ENCODE peak calls at places on chromosomes 11 and 22, in four cellular contexts. O is AG09309, X is endothelial cell of umbilical vein, W is heart right ventricle. F is an unnamed sample.

GRCh38 chr22:25045176-25045575 is 92.7 kb downstream of the KIAA1671 start:
- DNase-seq in O (no peak), X (no peak), W (no peak), F (no peak)

GRCh38 chr22:48649466-48649865 is 1178.2 kb downstream of the BRD1 start:
- DNase-seq in O (no peak), X (no peak), W (peak), F (no peak)

GRCh38 chr22:19772673-19773469 is 12.3 kb downstream of the TBX1 start:
- DNase-seq in O (no peak), X (peak), W (peak), F (no peak)

GRCh38 chr11:80083561-80083960 is 642.7 kb upstream of the TENM4 start:
- DNase-seq in O (no peak), X (no peak), W (no peak), F (no peak)

GRCh38 chr22:32745251-32745995 is 56.1 kb upstream of the TIMP3 start:
- DNase-seq in O (peak), X (no peak), W (peak), F (peak)

GRCh38 chr11:22703040-22703439 is 36.6 kb downstream of the GAS2 start:
- DNase-seq in O (no peak), X (peak), W (no peak), F (peak)

GRCh38 chr11:69173925-69174591 is 18.3 kb downstream of the SMIM38 start:
- DNase-seq in O (no peak), X (no peak), W (no peak), F (no peak)

GRCh38 chr11:128835741-128836410 is 31.2 kb downstream of the KCNJ1 start:
- DNase-seq in O (no peak), X (peak), W (peak), F (no peak)

GRCh38 chr11:122159173-122159701 is 43.2 kb upstream of the BLID start:
- DNase-seq in O (no peak), X (peak), W (no peak), F (no peak)

GRCh38 chr11:128437137-128437536 is 150.2 kb downstream of the ETS1 start:
- DNase-seq in O (no peak), X (peak), W (no peak), F (no peak)

GRCh38 chr11:135033545-135033944 is 621.5 kb upstream of the B3GAT1 start:
- DNase-seq in O (no peak), X (no peak), W (no peak), F (no peak)

GRCh38 chr11:3171931-3172560 is 6.9 kb upstream of the OSBPL5 start:
- DNase-seq in O (no peak), X (no peak), W (no peak), F (no peak)

GRCh38 chr11:119491753-119492455 is 68.9 kb upstream of the THY1 start:
- DNase-seq in O (no peak), X (no peak), W (no peak), F (no peak)

GRCh38 chr11:104028476-104028875 is 8.0 kb upstream of the DDI1 start:
- DNase-seq in O (no peak), X (no peak), W (no peak), F (no peak)

GRCh38 chr22:19620742-19621371 is 93.4 kb upstream of the SEPTIN5 start:
- DNase-seq in O (no peak), X (peak), W (no peak), F (no peak)

GRCh38 chr22:25069758-25070461 is 117.4 kb downstream of the KIAA1671 start:
- DNase-seq in O (no peak), X (peak), W (no peak), F (no peak)

GRCh38 chr11:8720868-8721739 is 38.5 kb downstream of the RPL27A start:
- DNase-seq in O (no peak), X (no peak), W (no peak), F (no peak)

GRCh38 chr11:57474017-57474750 is 13.9 kb downstream of the RTN4RL2 start:
- DNase-seq in O (no peak), X (no peak), W (no peak), F (no peak)

GRCh38 chr11:9758676-9759518 is 95.0 kb downstream of the SWAP70 start:
- DNase-seq in O (no peak), X (peak), W (peak), F (peak)

GRCh38 chr11:65429724-65430405 is 7.3 kb downstream of the NEAT1 start:
- DNase-seq in O (peak), X (peak), W (peak), F (no peak)

GRCh38 chr11:75514596-75514995 is 11.1 kb downstream of the GDPD5 start:
- DNase-seq in O (no peak), X (no peak), W (no peak), F (no peak)

GRCh38 chr22:45188779-45189178 is 25.1 kb downstream of the NUP50 start:
- DNase-seq in O (no peak), X (no peak), W (no peak), F (no peak)

GRCh38 chr11:92881940-92882339 is 87.5 kb upstream of the MTNR1B start:
- DNase-seq in O (no peak), X (no peak), W (no peak), F (no peak)

GRCh38 chr22:23225724-23226496 is 45.6 kb downstream of the BCR start:
- DNase-seq in O (no peak), X (peak), W (peak), F (no peak)

GRCh38 chr22:17239156-17239701 is 20.0 kb upstream of the ADA2 start:
- DNase-seq in O (no peak), X (no peak), W (no peak), F (no peak)

GRCh38 chr11:61392991-61393595 is 706 bp downstream of the TMEM216 start:
- DNase-seq in O (no peak), X (peak), W (no peak), F (no peak)

GRCh38 chr11:45180158-45180887 is 33.9 kb downstream of the PRDM11 start:
- DNase-seq in O (no peak), X (peak), W (peak), F (no peak)

GRCh38 chr11:1345752-1346513 is 36.5 kb upstream of the TOLLIP start:
- DNase-seq in O (no peak), X (no peak), W (no peak), F (no peak)

GRCh38 chr22:41917906-41918791 is 3.3 kb upstream of the SHISA8 start:
- DNase-seq in O (no peak), X (peak), W (peak), F (no peak)

GRCh38 chr11:121930004-121930965 is 185.7 kb downstream of the BLID start:
- DNase-seq in O (no peak), X (peak), W (no peak), F (no peak)

GRCh38 chr11:128859563-128860441 is 7.3 kb downstream of the KCNJ1 start:
- DNase-seq in O (no peak), X (peak), W (peak), F (no peak)

DNA sequence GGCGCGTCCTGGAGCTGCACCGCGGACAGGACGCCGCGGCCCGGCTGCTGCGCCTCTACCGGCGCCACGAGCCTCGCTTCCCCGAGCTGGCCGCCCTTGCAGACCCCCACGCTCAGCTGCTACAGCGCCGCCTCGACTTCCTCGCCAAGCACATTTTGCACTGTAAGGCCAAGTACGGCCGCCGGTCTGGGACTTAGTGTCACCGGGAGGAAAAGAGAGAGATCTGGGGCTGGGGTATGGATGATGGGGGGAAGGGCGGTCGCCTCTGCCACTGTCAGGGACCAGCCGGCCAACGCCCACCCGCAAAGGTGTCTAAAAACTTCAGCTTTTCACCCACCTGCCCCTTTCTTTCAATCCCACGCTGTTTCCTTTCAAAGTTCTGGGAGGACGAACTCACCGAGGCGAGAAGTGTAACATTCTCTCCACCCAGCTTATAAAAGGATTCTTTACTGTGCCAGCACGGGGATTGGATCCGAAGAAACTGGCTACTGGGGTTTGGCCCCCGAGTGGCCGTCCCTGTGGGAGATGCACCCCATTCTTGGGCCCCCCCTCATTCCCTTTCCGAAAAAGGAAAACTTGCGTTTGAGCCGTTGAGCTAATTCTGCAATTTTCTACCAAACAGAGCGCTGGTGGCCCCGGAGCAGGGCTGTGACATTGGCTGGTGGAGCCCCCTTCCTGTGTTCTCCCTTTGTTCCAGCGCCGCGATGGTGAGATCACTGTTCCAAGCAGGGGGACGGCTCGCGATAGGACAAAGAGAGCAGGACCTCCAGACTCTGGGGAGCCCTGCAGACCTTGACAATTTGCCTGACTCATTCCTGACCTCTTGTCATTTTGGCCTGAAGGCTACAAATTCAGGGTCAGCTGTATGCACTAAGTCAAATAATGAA is 1.7 kb downstream of the FJX1 start:
- DNase-seq in O (no peak), X (peak), W (peak), F (no peak)
- H3K4me3 ChIP-seq in O (peak), X (peak), W (peak), F (peak)

GRCh38 chr11:72821920-72822799 is 7.9 kb downstream of the ATG16L2 start:
- DNase-seq in O (no peak), X (peak), W (peak), F (no peak)
- TF ChIP-seq CTCF in O (no peak), X (peak), W (peak), F (peak)

DNA sequence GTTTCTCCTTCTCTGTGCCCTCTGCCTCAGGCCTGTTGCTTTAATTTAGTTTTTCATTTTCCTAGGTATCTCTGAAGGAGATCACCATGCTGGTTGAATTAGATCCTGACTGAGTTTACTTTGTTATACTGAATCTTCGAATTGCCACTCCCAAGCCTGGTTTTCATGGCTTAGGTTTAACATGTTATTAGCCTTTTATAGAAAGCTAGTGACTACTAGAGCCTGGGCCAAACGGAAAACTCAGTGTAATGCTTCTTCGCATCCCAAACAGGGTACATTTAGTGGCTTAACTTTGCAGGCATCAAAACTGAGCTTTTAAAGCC is 3.6 kb downstream of the CRKL start:
- DNase-seq in O (no peak), X (no peak), W (no peak), F (no peak)
- H3K4me3 ChIP-seq in O (no peak), X (peak), W (no peak), F (peak)

GRCh38 chr11:29435421-29435820 is 581.4 kb downstream of the KCNA4 start:
- DNase-seq in O (no peak), X (peak), W (no peak), F (no peak)

GRCh38 chr11:29438815-29439214 is 578.0 kb downstream of the KCNA4 start:
- DNase-seq in O (no peak), X (no peak), W (no peak), F (no peak)

GRCh38 chr11:29432719-29433325 is 584.0 kb downstream of the KCNA4 start:
- DNase-seq in O (no peak), X (peak), W (no peak), F (peak)
- TF ChIP-seq CTCF in O (peak), X (peak), W (peak), F (peak)

GRCh38 chr11:76844511-76844910 is 16.2 kb upstream of the ACER3 start:
- DNase-seq in O (no peak), X (no peak), W (no peak), F (no peak)
- H3K4me3 ChIP-seq in O (no peak), X (no peak), W (no peak), F (no peak)

GRCh38 chr11:71302911-71303310 is 50.5 kb upstream of the SHANK2 start:
- DNase-seq in O (no peak), X (no peak), W (no peak), F (no peak)
- TF ChIP-seq CTCF in O (peak), X (no peak), W (no peak), F (no peak)

GRCh38 chr11:62505112-62505783 is 41.4 kb downstream of the AHNAK start:
- DNase-seq in O (no peak), X (no peak), W (peak), F (no peak)
- H3K4me3 ChIP-seq in O (no peak), X (no peak), W (no peak), F (no peak)